ENCODE peak calls at places on chromosomes 6 and 20, in five cellular contexts. T, K, E, L and Z are unnamed samples.
A peak's percentile ranks its signal among the peaks of the same experiment; 100 is the strongest.

GRCh38 chr20:13863244-13863643 is 78.4 kb downstream of the NDUFAF5 start:
- DNase-seq in T (no peak), K (no peak), E (no peak), L (no peak), Z (no peak)

GRCh38 chr20:5513975-5514516 is 197.3 kb upstream of the PROKR2 start:
- DNase-seq in T (no peak), K (no peak), E (no peak), L (no peak), Z (peak; percentile 69)

GRCh38 chr6:36907781-36908180 is 22.0 kb downstream of the C6orf89 start:
- DNase-seq in T (no peak), K (no peak), E (no peak), L (peak; percentile 32), Z (no peak)

GRCh38 chr6:13710552-13711383 is 867 bp downstream of the RANBP9 start:
- DNase-seq in T (no peak), K (peak; percentile 55), E (no peak), L (peak; percentile 14), Z (no peak)

GRCh38 chr6:12114055-12114503 is 102.0 kb downstream of the HIVEP1 start:
- DNase-seq in T (no peak), K (no peak), E (no peak), L (no peak), Z (no peak)

GRCh38 chr6:112044856-112045255 is 9.0 kb upstream of the CCN6 start:
- DNase-seq in T (no peak), K (no peak), E (no peak), L (peak; percentile 90), Z (peak; percentile 82)

GRCh38 chr6:1145756-1146218 is 166.1 kb upstream of the FOXQ1 start:
- DNase-seq in T (no peak), K (no peak), E (no peak), L (no peak), Z (no peak)

GRCh38 chr6:161837854-161838253 is 564.0 kb upstream of the AGPAT4 start:
- DNase-seq in T (no peak), K (no peak), E (no peak), L (no peak), Z (no peak)

GRCh38 chr6:2744206-2744771 is 6.4 kb downstream of the MYLK4 start:
- DNase-seq in T (no peak), K (peak; percentile 48), E (no peak), L (peak; percentile 33), Z (peak; percentile 17)

GRCh38 chr6:10763006-10763405 is 15.4 kb downstream of the TMEM14B start:
- DNase-seq in T (no peak), K (peak; percentile 20), E (no peak), L (peak; percentile 56), Z (peak; percentile 10)

GRCh38 chr20:42747765-42748411 is 441.8 kb downstream of the PTPRT start:
- DNase-seq in T (no peak), K (no peak), E (no peak), L (no peak), Z (no peak)

GRCh38 chr6:105882833-105883232 is 203.3 kb upstream of the PRDM1 start:
- DNase-seq in T (no peak), K (no peak), E (no peak), L (no peak), Z (no peak)

GRCh38 chr20:38880952-38881735 is 45.1 kb upstream of the FAM83D start:
- DNase-seq in T (no peak), K (no peak), E (no peak), L (no peak), Z (no peak)

GRCh38 chr6:143516700-143517446 is 5.4 kb upstream of the FUCA2 start:
- DNase-seq in T (no peak), K (no peak), E (no peak), L (no peak), Z (no peak)

GRCh38 chr6:130796313-130796905 is 30.8 kb upstream of the SMLR1 start:
- DNase-seq in T (no peak), K (no peak), E (peak; percentile 29), L (peak; percentile 83), Z (peak; percentile 14)

GRCh38 chr6:26473758-26474438 is 16.1 kb downstream of the BTN2A1 start:
- DNase-seq in T (no peak), K (peak; percentile 50), E (peak; percentile 84), L (peak; percentile 98), Z (peak; percentile 96)

GRCh38 chr6:26477431-26477830 is 19.7 kb downstream of the BTN2A1 start:
- DNase-seq in T (no peak), K (no peak), E (peak; percentile 22), L (no peak), Z (no peak)

GRCh38 chr6:26474439-26474881 is 16.7 kb downstream of the BTN2A1 start:
- DNase-seq in T (no peak), K (no peak), E (no peak), L (no peak), Z (no peak)

GRCh38 chr6:26476893-26477292 is 19.1 kb downstream of the BTN2A1 start:
- DNase-seq in T (no peak), K (no peak), E (no peak), L (no peak), Z (no peak)

GRCh38 chr6:26475823-26476729 is 18.3 kb downstream of the BTN2A1 start:
- DNase-seq in T (no peak), K (no peak), E (no peak), L (peak; percentile 31), Z (peak; percentile 28)
- H3K4me3 ChIP-seq in T (no peak overlapping the region), K (no peak overlapping the region), E (no peak overlapping the region), L (no peak overlapping the region), Z (no peak overlapping the region)

DNA sequence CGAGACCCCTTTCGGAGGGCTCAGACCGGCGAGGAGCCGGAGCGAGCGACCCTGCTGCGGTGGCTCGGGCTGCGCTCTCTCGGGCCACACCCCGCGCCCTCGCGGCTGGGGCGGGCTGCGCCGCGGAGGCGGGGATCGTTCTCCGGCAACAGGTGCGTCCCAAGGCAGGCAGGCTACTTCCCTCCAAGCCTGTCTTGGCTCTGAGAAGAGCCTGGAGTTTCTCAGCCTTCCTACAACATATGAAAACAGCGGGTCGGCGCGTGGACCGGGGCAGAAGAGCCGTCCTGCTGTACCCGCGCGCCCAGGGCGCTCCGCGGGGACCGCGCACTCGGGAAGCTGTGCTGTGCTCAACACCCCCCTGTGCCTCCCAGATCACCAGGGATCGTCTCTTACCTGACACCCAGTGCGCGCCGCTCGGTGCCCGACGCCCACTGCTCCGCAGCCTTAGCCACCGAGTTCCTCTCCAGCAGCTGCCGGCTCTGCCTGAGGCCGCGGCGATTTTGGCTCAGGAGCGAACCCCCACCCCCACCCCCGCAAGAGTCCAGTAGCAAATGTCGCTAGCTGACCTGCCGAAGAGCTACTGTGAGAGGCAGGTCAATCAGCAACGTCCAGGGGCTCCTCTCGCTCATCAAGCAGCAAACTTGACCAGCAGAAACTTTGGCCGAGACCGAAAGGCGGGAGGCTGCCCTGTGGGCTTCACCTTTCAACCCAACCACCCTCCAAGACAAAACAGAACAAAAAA is 3.7 kb upstream of the OLIG3 start:
- DNase-seq in T (no peak), K (no peak), E (no peak), L (no peak), Z (no peak)
- H3K4me3 ChIP-seq in T (peak overlapping the region; percentile 38), K (peak overlapping the region; percentile 56), E (no peak overlapping the region), L (no peak overlapping the region), Z (no peak overlapping the region)

GRCh38 chr6:27871919-27872633 is 40.1 kb downstream of the OR2B2 start:
- DNase-seq in T (no peak), K (peak; percentile 34), E (peak; percentile 91), L (peak; percentile 99), Z (peak; percentile 98)

GRCh38 chr6:27870486-27870885 is 41.7 kb downstream of the OR2B2 start:
- DNase-seq in T (no peak), K (no peak), E (no peak), L (no peak), Z (no peak)

GRCh38 chr6:27867941-27868705 is 44.1 kb downstream of the OR2B2 start:
- DNase-seq in T (no peak), K (no peak), E (no peak), L (no peak), Z (no peak)

GRCh38 chr6:27873101-27874030 is 38.8 kb downstream of the OR2B2 start:
- DNase-seq in T (no peak), K (peak; percentile 21), E (no peak), L (peak; percentile 86), Z (peak; percentile 81)

GRCh38 chr6:27872634-27873028 is 39.6 kb downstream of the OR2B2 start:
- DNase-seq in T (no peak), K (no peak), E (no peak), L (no peak), Z (no peak)
- H3K4me3 ChIP-seq in T (peak overlapping the region; percentile 65), K (peak overlapping the region; percentile 59), E (peak overlapping the region; percentile 69), L (peak overlapping the region; percentile 74), Z (peak overlapping the region; percentile 75)

DNA sequence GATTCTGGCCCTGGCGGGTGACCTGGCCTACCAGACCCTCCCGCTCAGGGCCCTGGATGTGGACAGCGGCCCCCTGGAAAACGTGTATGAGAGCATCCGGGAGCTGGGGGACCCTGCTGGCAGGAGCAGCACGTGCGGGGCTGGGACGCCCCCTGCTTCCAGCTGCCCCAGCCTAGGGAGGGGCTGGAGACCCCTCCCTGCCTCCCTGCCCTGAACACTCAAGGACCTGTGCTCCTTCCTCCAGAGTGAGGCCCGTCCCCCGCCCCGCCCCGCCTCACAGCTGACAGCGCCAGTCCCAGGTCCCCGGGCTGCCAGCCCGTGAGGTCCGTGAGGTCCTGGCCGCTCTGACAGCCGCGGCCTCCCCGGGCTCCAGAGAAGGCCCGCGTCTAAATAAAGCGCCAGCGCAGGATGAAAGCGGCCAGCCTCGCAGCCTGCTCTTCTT is 868 bp upstream of the SLC2A4RG start:
- DNase-seq in T (no peak), K (peak; percentile 77), E (no peak), L (no peak), Z (peak; percentile 26)
- H3K4me3 ChIP-seq in T (no peak overlapping the region), K (peak overlapping the region; percentile 79), E (no peak overlapping the region), L (no peak overlapping the region), Z (peak overlapping the region; percentile 43)